ENCODE peak calls at places on chromosomes 5 and 9, in ten cellular contexts. K, S, D, P, W, T, J, L, Q and Y are unnamed samples.

GRCh38 chr5:7904170-7904569 is 35.2 kb downstream of the MTRR start:
- DNase-seq in D (no peak), Q (no peak), J (no peak), T (no peak), W (no peak), S (no peak), K (peak; percentile 33), P (no peak), L (no peak), Y (no peak)

GRCh38 chr5:150078802-150079654 is 7.3 kb downstream of the CSF1R start:
- DNase-seq in P (no peak), S (no peak), J (peak; percentile 7), D (no peak), T (no peak), Q (no peak), K (no peak), W (no peak), L (no peak), Y (no peak)

GRCh38 chr9:110864011-110864410 is 174.3 kb downstream of the LPAR1 start:
- DNase-seq in T (no peak), P (no peak), L (no peak), S (no peak), K (no peak), J (no peak), Q (no peak), W (no peak), D (no peak), Y (no peak)

GRCh38 chr9:3181049-3181953 is 337.4 kb upstream of the PUM3 start:
- DNase-seq in L (no peak), W (no peak), K (no peak), J (peak; percentile 71), P (no peak), D (peak; percentile 64), T (peak; percentile 78), S (peak; percentile 42), Q (no peak), Y (peak; percentile 35)

GRCh38 chr5:154972476-154973080 is 31.7 kb downstream of the MRPL22 start:
- DNase-seq in Q (peak; percentile 35), D (peak; percentile 47), P (peak; percentile 2), L (no peak), K (no peak), S (no peak), J (no peak), T (peak; percentile 65), W (peak; percentile 24), Y (no peak)

GRCh38 chr9:105157178-105157583 is 87.3 kb upstream of the SLC44A1 start:
- DNase-seq in K (peak; percentile 55), P (peak; percentile 64), W (peak; percentile 52), S (peak; percentile 52), T (peak; percentile 82), L (peak; percentile 30), Q (peak; percentile 24), J (peak; percentile 42), D (peak; percentile 51), Y (peak; percentile 62)

GRCh38 chr5:59484618-59485017 is 408.9 kb downstream of the PDE4D start:
- DNase-seq in P (no peak), S (no peak), J (no peak), Q (no peak), L (no peak), D (no peak), K (no peak), W (no peak), T (no peak), Y (peak; percentile 7)

GRCh38 chr5:137761020-137761516 is 6.9 kb upstream of the HNRNPA0 start:
- DNase-seq in D (no peak), Q (no peak), P (no peak), K (no peak), J (no peak), W (no peak), L (no peak), T (no peak), S (no peak), Y (no peak)

GRCh38 chr9:126331964-126332748 is 5.5 kb downstream of the MVB12B start:
- DNase-seq in K (no peak), D (no peak), Q (no peak), T (peak; percentile 21), L (no peak), J (no peak), W (no peak), P (no peak), S (no peak), Y (no peak)

GRCh38 chr5:61768692-61769281 is 436.7 kb downstream of the ZSWIM6 start:
- DNase-seq in K (no peak), J (peak; percentile 18), P (no peak), T (peak; percentile 47), L (no peak), Q (peak; percentile 63), D (peak; percentile 20), W (peak; percentile 32), S (peak; percentile 24), Y (peak; percentile 44)

GRCh38 chr5:36777105-36777757 is 99.3 kb upstream of the NIPBL start:
- DNase-seq in J (peak; percentile 25), P (no peak), K (no peak), T (peak; percentile 57), L (no peak), W (peak; percentile 10), S (no peak), Q (peak; percentile 15), D (peak; percentile 18), Y (peak; percentile 20)

GRCh38 chr9:134410078-134410834 is 84.0 kb downstream of the RXRA start:
- DNase-seq in T (no peak), J (peak; percentile 59), D (no peak), L (no peak), S (peak; percentile 81), K (no peak), P (no peak), W (peak; percentile 57), Q (no peak), Y (no peak)

GRCh38 chr9:134406366-134407122 is 80.3 kb downstream of the RXRA start:
- DNase-seq in D (peak; percentile 34), K (no peak), Q (no peak), S (no peak), L (no peak), J (no peak), P (no peak), W (peak; percentile 82), T (no peak), Y (no peak)

GRCh38 chr9:134407123-134407779 is 81.0 kb downstream of the RXRA start:
- DNase-seq in D (peak; percentile 80), T (no peak), J (peak; percentile 75), L (peak; percentile 78), S (peak; percentile 92), W (peak; percentile 98), Q (peak; percentile 45), K (peak; percentile 83), P (peak; percentile 90), Y (peak; percentile 98)

GRCh38 chr9:134408939-134409737 is 82.9 kb downstream of the RXRA start:
- DNase-seq in K (no peak), L (no peak), T (no peak), P (no peak), S (peak; percentile 46), J (no peak), D (no peak), Q (no peak), W (no peak), Y (no peak)

DNA sequence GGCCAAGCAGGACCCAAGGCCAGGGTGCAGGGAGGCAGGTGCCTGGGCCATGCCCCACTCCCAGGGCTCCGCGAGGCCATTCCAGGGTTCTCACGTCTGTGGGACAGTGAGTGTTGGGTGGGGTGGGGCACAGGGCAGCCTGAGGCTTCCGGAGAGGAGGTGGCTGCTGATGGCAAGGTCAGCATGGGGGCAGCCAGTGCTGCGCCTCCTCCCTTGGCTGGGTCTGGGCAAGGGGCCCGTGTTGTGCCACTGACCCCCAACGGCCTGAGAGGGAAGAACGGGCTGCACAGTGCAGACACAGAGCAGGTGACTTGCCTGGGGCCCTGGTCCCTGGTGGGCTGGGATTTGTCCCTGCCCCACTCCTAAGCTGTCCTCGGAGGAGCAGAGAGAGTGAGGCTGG is 82.1 kb downstream of the RXRA start:
- DNase-seq in T (no peak), W (peak; percentile 78), S (peak; percentile 62), P (no peak), L (no peak), D (no peak), J (no peak), K (no peak), Q (no peak), Y (no peak)
- TF ChIP-seq CTCF in T (no peak), W (no peak), S (peak; percentile 49), P (no peak), L (peak; percentile 25), D (no peak), J (no peak), K (no peak), Q (no peak), Y (no peak)

DNA sequence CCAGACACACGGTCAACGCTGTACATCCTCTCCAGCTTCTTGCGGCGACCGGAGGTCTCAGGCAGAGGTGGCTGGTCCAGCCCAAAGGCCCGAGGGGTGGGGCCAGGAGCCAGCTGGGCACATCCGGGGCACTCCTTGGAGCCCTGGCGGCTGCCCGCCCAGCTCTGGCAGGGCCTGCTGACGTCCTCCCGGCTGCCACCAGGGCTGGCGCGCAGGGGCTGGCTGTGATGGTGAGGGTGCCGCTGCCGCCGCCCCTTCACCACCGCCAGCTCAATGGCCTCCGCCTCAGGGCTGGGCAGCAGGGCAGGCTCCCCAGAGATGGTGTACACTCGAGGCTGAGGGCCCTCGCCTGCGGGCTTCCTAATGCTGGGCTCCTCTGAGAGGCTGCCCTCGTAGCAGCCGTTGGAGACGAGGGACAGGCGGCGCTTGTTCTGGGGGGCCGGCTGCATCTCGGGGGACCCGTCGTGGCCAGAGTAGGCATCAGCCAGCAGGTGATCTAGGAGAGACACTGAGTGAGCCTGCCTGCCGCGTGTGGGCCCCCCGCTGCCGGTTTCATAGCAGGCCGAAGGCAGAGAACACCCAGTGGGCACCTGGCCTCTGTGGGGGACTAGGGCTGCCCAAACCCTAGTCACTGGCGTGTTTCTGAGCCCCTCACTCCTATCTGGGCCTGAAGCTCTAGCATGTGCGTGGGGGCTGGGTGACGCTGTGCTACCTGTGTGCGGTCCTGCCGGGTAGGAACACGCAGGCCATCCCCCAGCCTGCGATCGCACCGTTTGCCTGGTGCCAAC is 1.5 kb downstream of the NSMF start:
- DNase-seq in Q (no peak), D (no peak), P (no peak), L (no peak), J (no peak), T (no peak), S (no peak), K (no peak), W (no peak), Y (no peak)
- TF ChIP-seq CTCF in Q (no peak), D (no peak), P (no peak), L (no peak), J (no peak), T (no peak), S (no peak), K (no peak), W (no peak), Y (no peak)

GRCh38 chr5:160237571-160238093 is 8.3 kb downstream of the FABP6 start:
- DNase-seq in L (no peak), J (no peak), S (no peak), K (no peak), D (no peak), P (no peak), W (no peak), T (no peak), Q (no peak), Y (no peak)
- TF ChIP-seq CTCF in L (no peak), J (no peak), S (no peak), K (no peak), D (no peak), P (no peak), W (no peak), T (no peak), Q (no peak), Y (no peak)

DNA sequence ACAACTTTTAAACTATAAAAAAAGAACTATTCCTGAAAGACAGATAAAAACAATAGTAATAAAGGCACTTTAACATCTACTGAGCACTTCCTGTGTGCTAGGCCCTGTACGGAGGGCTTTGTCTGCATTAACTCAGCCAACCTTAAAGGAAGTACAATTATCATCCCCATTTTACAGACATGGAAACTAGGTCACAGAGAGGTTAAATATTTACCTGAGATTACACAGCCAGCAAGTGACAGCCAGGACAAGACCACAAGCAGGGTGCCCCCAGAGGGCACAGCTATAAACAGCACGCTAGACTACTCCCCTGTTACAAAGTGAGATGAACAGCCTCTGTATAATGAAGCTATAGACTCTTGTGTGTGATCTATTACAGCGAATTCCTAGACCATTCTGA is 25.5 kb downstream of the DDX31 start:
- DNase-seq in J (no peak), Q (no peak), K (no peak), S (no peak), P (no peak), D (no peak), L (no peak), T (no peak), W (no peak), Y (no peak)
- TF ChIP-seq CTCF in J (no peak), Q (no peak), K (no peak), S (no peak), P (no peak), D (no peak), L (no peak), T (peak; percentile 18), W (no peak), Y (peak; percentile 4)